ENCODE peak calls at places on chromosomes 1 and 21, in seven cellular contexts. One of them, this sample, is unnamed.

GRCh38 chr1:1100296-1100695 is 15.6 kb downstream of the C1orf159 start:
- DNase-seq in H1: no peak
- DNase-seq in mesenchymal stem cell: no peak
- DNase-seq in H9: no peak
- DNase-seq in trophoblast cell: no peak
- DNase-seq in IMR-90: no peak
- DNase-seq in neuronal stem cell: no peak
- DNase-seq in this sample: no peak

GRCh38 chr1:210598135-210598652 is 269.5 kb downstream of the HHAT start:
- DNase-seq in H9: no peak
- DNase-seq in IMR-90: peak
- DNase-seq in trophoblast cell: peak
- DNase-seq in neuronal stem cell: no peak
- DNase-seq in mesenchymal stem cell: peak
- DNase-seq in H1: no peak
- DNase-seq in this sample: peak

GRCh38 chr21:25887166-25887565 is 152.4 kb downstream of the GABPA start:
- DNase-seq in H9: no peak
- DNase-seq in IMR-90: no peak
- DNase-seq in neuronal stem cell: no peak
- DNase-seq in trophoblast cell: no peak
- DNase-seq in mesenchymal stem cell: no peak
- DNase-seq in H1: no peak
- DNase-seq in this sample: peak

GRCh38 chr1:211305044-211305443 is 21.6 kb upstream of the TRAF5 start:
- DNase-seq in trophoblast cell: peak
- DNase-seq in H9: no peak
- DNase-seq in IMR-90: peak
- DNase-seq in mesenchymal stem cell: no peak
- DNase-seq in H1: no peak
- DNase-seq in neuronal stem cell: no peak
- DNase-seq in this sample: peak

GRCh38 chr1:190205713-190206112 is 272.0 kb downstream of the BRINP3 start:
- DNase-seq in mesenchymal stem cell: no peak
- DNase-seq in IMR-90: peak
- DNase-seq in H9: no peak
- DNase-seq in H1: no peak
- DNase-seq in neuronal stem cell: no peak
- DNase-seq in trophoblast cell: no peak
- DNase-seq in this sample: no peak

GRCh38 chr21:39078322-39079065 is 104.8 kb downstream of the PSMG1 start:
- DNase-seq in neuronal stem cell: no peak
- DNase-seq in H1: no peak
- DNase-seq in mesenchymal stem cell: no peak
- DNase-seq in H9: no peak
- DNase-seq in trophoblast cell: no peak
- DNase-seq in IMR-90: no peak
- DNase-seq in this sample: no peak

GRCh38 chr1:66777846-66778245 is 23.2 kb downstream of the INSL5 start:
- DNase-seq in mesenchymal stem cell: no peak
- DNase-seq in trophoblast cell: no peak
- DNase-seq in H9: no peak
- DNase-seq in IMR-90: no peak
- DNase-seq in H1: no peak
- DNase-seq in neuronal stem cell: no peak
- DNase-seq in this sample: no peak

GRCh38 chr1:205450448-205450847 is 5.4 kb downstream of the BLACAT1 start:
- DNase-seq in mesenchymal stem cell: no peak
- DNase-seq in neuronal stem cell: no peak
- DNase-seq in trophoblast cell: no peak
- DNase-seq in IMR-90: no peak
- DNase-seq in H9: peak
- DNase-seq in H1: no peak
- DNase-seq in this sample: peak

GRCh38 chr1:115507256-115507589 is 134.5 kb upstream of the VANGL1 start:
- DNase-seq in H1: peak
- DNase-seq in trophoblast cell: no peak
- DNase-seq in IMR-90: peak
- DNase-seq in H9: peak
- DNase-seq in mesenchymal stem cell: peak
- DNase-seq in neuronal stem cell: peak
- DNase-seq in this sample: peak

GRCh38 chr21:33115586-33116541 is 45.9 kb downstream of the OLIG1 start:
- DNase-seq in neuronal stem cell: no peak
- DNase-seq in trophoblast cell: no peak
- DNase-seq in H1: no peak
- DNase-seq in H9: no peak
- DNase-seq in mesenchymal stem cell: no peak
- DNase-seq in IMR-90: no peak
- DNase-seq in this sample: no peak

GRCh38 chr21:33441489-33442477 is 38.0 kb downstream of the TMEM50B start:
- DNase-seq in neuronal stem cell: no peak
- DNase-seq in H1: no peak
- DNase-seq in mesenchymal stem cell: peak
- DNase-seq in IMR-90: peak
- DNase-seq in trophoblast cell: peak
- DNase-seq in H9: no peak
- DNase-seq in this sample: no peak

GRCh38 chr21:26280715-26281310 is 110.2 kb upstream of the APP start:
- DNase-seq in IMR-90: no peak
- DNase-seq in H9: no peak
- DNase-seq in H1: no peak
- DNase-seq in neuronal stem cell: no peak
- DNase-seq in mesenchymal stem cell: peak
- DNase-seq in trophoblast cell: no peak
- DNase-seq in this sample: peak

GRCh38 chr1:81506691-81507090 is 294.0 kb upstream of the ADGRL2 start:
- DNase-seq in IMR-90: no peak
- DNase-seq in H9: no peak
- DNase-seq in neuronal stem cell: no peak
- DNase-seq in mesenchymal stem cell: no peak
- DNase-seq in H1: no peak
- DNase-seq in trophoblast cell: no peak
- DNase-seq in this sample: no peak

GRCh38 chr21:42080788-42081083 is 9.6 kb downstream of the UMODL1 start:
- DNase-seq in H9: no peak
- DNase-seq in IMR-90: peak
- DNase-seq in H1: no peak
- DNase-seq in neuronal stem cell: no peak
- DNase-seq in mesenchymal stem cell: peak
- DNase-seq in trophoblast cell: peak
- DNase-seq in this sample: no peak

GRCh38 chr1:197912739-197913494 is 4.3 kb upstream of the LHX9 start:
- DNase-seq in mesenchymal stem cell: no peak
- DNase-seq in IMR-90: no peak
- DNase-seq in H9: no peak
- DNase-seq in H1: no peak
- DNase-seq in trophoblast cell: no peak
- DNase-seq in neuronal stem cell: peak
- DNase-seq in this sample: no peak

GRCh38 chr1:68327414-68327813 is 95.1 kb upstream of the WLS start:
- DNase-seq in H1: no peak
- DNase-seq in H9: no peak
- DNase-seq in neuronal stem cell: no peak
- DNase-seq in mesenchymal stem cell: peak
- DNase-seq in trophoblast cell: no peak
- DNase-seq in IMR-90: peak
- DNase-seq in this sample: no peak

GRCh38 chr1:31666290-31666963 is 21.8 kb upstream of the PEF1 start:
- DNase-seq in trophoblast cell: no peak
- DNase-seq in neuronal stem cell: no peak
- DNase-seq in H9: no peak
- DNase-seq in mesenchymal stem cell: peak
- DNase-seq in H1: no peak
- DNase-seq in IMR-90: peak
- DNase-seq in this sample: no peak

GRCh38 chr1:150213170-150214098 is 22.5 kb downstream of the ANP32E start:
- DNase-seq in IMR-90: peak
- DNase-seq in neuronal stem cell: peak
- DNase-seq in mesenchymal stem cell: peak
- DNase-seq in H9: peak
- DNase-seq in trophoblast cell: peak
- DNase-seq in H1: peak
- DNase-seq in this sample: peak

GRCh38 chr21:33139084-33139483 is 69.1 kb downstream of the OLIG1 start:
- DNase-seq in H9: no peak
- DNase-seq in trophoblast cell: no peak
- DNase-seq in H1: no peak
- DNase-seq in neuronal stem cell: no peak
- DNase-seq in mesenchymal stem cell: no peak
- DNase-seq in IMR-90: no peak
- DNase-seq in this sample: no peak

GRCh38 chr1:116950497-116951174 is 40.9 kb downstream of the PTGFRN start:
- DNase-seq in IMR-90: no peak
- DNase-seq in neuronal stem cell: no peak
- DNase-seq in H1: no peak
- DNase-seq in trophoblast cell: no peak
- DNase-seq in mesenchymal stem cell: no peak
- DNase-seq in H9: no peak
- DNase-seq in this sample: peak

GRCh38 chr1:246708166-246708565 is 16.0 kb upstream of the SCCPDH start:
- DNase-seq in H9: no peak
- DNase-seq in IMR-90: no peak
- DNase-seq in mesenchymal stem cell: no peak
- DNase-seq in neuronal stem cell: no peak
- DNase-seq in trophoblast cell: no peak
- DNase-seq in H1: no peak
- DNase-seq in this sample: no peak

GRCh38 chr1:246699095-246699735 is 25.0 kb upstream of the SCCPDH start:
- DNase-seq in H9: peak
- DNase-seq in IMR-90: peak
- DNase-seq in H1: no peak
- DNase-seq in trophoblast cell: peak
- DNase-seq in mesenchymal stem cell: peak
- DNase-seq in neuronal stem cell: peak
- DNase-seq in this sample: peak

GRCh38 chr1:246698466-246699094 is 25.6 kb upstream of the SCCPDH start:
- DNase-seq in trophoblast cell: no peak
- DNase-seq in IMR-90: no peak
- DNase-seq in neuronal stem cell: no peak
- DNase-seq in H1: no peak
- DNase-seq in mesenchymal stem cell: no peak
- DNase-seq in H9: no peak
- DNase-seq in this sample: no peak

GRCh38 chr1:246705368-246705767 is 18.8 kb upstream of the SCCPDH start:
- DNase-seq in H1: no peak
- DNase-seq in neuronal stem cell: no peak
- DNase-seq in trophoblast cell: peak
- DNase-seq in H9: no peak
- DNase-seq in mesenchymal stem cell: peak
- DNase-seq in IMR-90: peak
- DNase-seq in this sample: no peak

DNA sequence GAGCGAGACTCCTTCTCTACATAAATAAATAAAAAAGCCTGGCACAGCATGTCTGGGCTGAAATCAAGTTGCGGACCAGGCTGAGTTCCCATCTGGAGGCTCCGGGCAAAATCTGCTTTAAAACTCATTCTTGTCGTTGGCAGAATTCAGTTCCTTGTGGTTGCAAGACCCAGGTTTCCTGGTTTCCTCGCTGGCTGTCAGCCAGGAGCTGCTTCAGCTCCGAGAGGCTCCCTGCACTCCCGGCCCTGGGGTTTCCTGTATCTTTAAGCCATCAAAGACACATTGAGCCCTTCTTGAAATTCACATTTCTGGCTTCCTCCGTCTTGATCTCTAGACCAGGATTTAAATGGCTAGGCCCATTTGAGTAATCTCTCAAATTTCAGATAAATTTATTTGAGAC is 20.6 kb upstream of the SCCPDH start:
- DNase-seq in neuronal stem cell: no peak
- DNase-seq in mesenchymal stem cell: no peak
- DNase-seq in H1: no peak
- DNase-seq in IMR-90: no peak
- DNase-seq in trophoblast cell: no peak
- DNase-seq in H9: no peak
- DNase-seq in this sample: no peak
- H3K18ac ChIP-seq in neuronal stem cell: no peak
- H3K18ac ChIP-seq in mesenchymal stem cell: no peak
- H3K18ac ChIP-seq in H1: no peak
- H3K18ac ChIP-seq in IMR-90: no peak
- H3K18ac ChIP-seq in trophoblast cell: no peak
- H3K18ac ChIP-seq in H9: no peak
- H3K18ac ChIP-seq in this sample: no peak

GRCh38 chr1:38777464-38777957 is 82.1 kb downstream of the RRAGC start:
- DNase-seq in mesenchymal stem cell: no peak
- DNase-seq in IMR-90: no peak
- DNase-seq in H1: no peak
- DNase-seq in H9: no peak
- DNase-seq in trophoblast cell: no peak
- DNase-seq in neuronal stem cell: no peak
- DNase-seq in this sample: no peak
- H3K18ac ChIP-seq in mesenchymal stem cell: no peak
- H3K18ac ChIP-seq in IMR-90: no peak
- H3K18ac ChIP-seq in H1: no peak
- H3K18ac ChIP-seq in H9: no peak
- H3K18ac ChIP-seq in trophoblast cell: no peak
- H3K18ac ChIP-seq in neuronal stem cell: no peak
- H3K18ac ChIP-seq in this sample: no peak

DNA sequence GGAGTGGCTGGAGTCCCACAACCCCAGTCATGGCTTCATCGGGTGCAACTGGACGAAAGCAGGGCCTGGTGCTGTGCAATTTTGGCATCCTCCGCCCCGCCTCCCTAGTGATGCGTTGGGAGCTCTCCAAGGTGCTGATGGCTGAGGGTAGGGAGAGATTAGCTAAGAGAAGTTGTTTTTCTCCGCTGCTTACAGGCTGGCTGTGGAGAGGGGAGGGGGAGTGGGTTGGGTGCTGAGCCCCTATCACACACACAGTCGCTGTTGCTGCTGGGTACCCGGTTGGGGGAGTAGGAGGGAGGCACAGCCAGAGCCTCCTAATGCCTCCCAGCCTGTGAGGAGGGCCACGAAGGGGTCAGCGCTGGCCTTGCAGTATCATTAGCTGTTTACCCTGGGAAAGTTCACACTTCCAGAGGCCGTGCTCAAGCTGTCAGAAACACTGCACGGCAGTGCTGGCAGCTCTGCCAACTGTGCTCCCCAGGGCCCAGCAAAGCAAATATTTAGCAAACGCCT is 110.0 kb downstream of the GRIK3 start:
- DNase-seq in mesenchymal stem cell: no peak
- DNase-seq in trophoblast cell: peak
- DNase-seq in H9: peak
- DNase-seq in H1: peak
- DNase-seq in neuronal stem cell: peak
- DNase-seq in IMR-90: peak
- DNase-seq in this sample: peak
- H3K18ac ChIP-seq in mesenchymal stem cell: no peak
- H3K18ac ChIP-seq in trophoblast cell: no peak
- H3K18ac ChIP-seq in H9: no peak
- H3K18ac ChIP-seq in H1: no peak
- H3K18ac ChIP-seq in neuronal stem cell: no peak
- H3K18ac ChIP-seq in IMR-90: no peak
- H3K18ac ChIP-seq in this sample: no peak

DNA sequence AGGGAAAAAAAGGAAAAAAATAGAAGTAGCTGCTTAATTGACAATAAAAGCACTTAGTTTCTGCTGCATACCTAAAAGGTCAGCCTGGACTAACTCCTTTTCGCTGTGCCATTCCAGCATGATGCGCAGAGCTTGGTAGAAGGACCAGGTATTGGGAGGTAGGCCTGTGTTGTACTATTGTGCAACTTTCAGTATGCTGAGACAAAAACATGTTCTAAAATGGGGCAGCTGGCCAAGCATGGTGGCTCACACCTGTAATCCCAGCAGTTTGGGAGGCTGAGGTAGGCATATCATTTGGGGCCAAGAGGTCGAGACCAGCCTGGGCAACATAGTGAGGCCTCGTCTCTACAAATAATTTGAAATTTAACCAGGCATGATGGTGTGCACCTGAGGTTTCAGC is 15.0 kb upstream of the SCCPDH start:
- DNase-seq in IMR-90: no peak
- DNase-seq in mesenchymal stem cell: no peak
- DNase-seq in trophoblast cell: no peak
- DNase-seq in H1: no peak
- DNase-seq in neuronal stem cell: no peak
- DNase-seq in H9: no peak
- DNase-seq in this sample: no peak
- H3K18ac ChIP-seq in IMR-90: no peak
- H3K18ac ChIP-seq in mesenchymal stem cell: no peak
- H3K18ac ChIP-seq in trophoblast cell: no peak
- H3K18ac ChIP-seq in H1: no peak
- H3K18ac ChIP-seq in neuronal stem cell: no peak
- H3K18ac ChIP-seq in H9: no peak
- H3K18ac ChIP-seq in this sample: no peak

This sample was measured in mesendoderm.